ENCODE peak calls at places on chromosomes 11 and 22, in five cellular contexts. P is OCI-LY7; N is colonic mucosa; D is HCT116; E is CD8-positive, alpha-beta memory T cell. I is an unnamed sample. For H3K4me1, the result is how much of the 10 kb centered on the place peaks cover.

GRCh38 chr11:125171974-125172373 is 7.4 kb downstream of the PKNOX2 start:
- DNase-seq in P (no peak), N (no peak), D (no peak), E (no peak), I (no peak)

GRCh38 chr11:112401036-112401769 is 140.5 kb upstream of the PLET1 start:
- DNase-seq in P (no peak), N (no peak), D (no peak), E (no peak), I (no peak)

GRCh38 chr11:57568330-57568766 is 876 bp upstream of the UBE2L6 start:
- DNase-seq in P (no peak), N (peak), D (peak), E (no peak), I (peak)

GRCh38 chr11:7597620-7598019 is 75.7 kb downstream of the CYB5R2 start:
- DNase-seq in P (no peak), N (peak), D (no peak), E (no peak), I (no peak)

GRCh38 chr22:44347549-44347948 is 34.8 kb upstream of the SHISAL1 start:
- DNase-seq in P (no peak), N (no peak), D (no peak), E (no peak), I (no peak)

GRCh38 chr11:4181780-4182721 is 87.5 kb downstream of the RRM1 start:
- DNase-seq in P (peak), N (peak), D (peak), E (no peak), I (peak)

GRCh38 chr11:40405614-40406013 is 1053.8 kb downstream of the LRRC4C start:
- DNase-seq in P (no peak), N (no peak), D (no peak), E (no peak), I (no peak)

GRCh38 chr11:1082728-1083620 is 8.3 kb downstream of the MUC2 start:
- DNase-seq in P (no peak), N (no peak), D (no peak), E (peak), I (peak)

GRCh38 chr11:76744186-76745058 is 38.7 kb upstream of the TSKU start:
- DNase-seq in P (no peak), N (peak), D (no peak), E (no peak), I (no peak)

GRCh38 chr11:20154381-20154780 is 5.9 kb downstream of the DBX1 start:
- DNase-seq in P (no peak), N (no peak), D (no peak), E (no peak), I (peak)

GRCh38 chr11:26985941-26986340 is 8.0 kb upstream of the FIBIN start:
- DNase-seq in P (no peak), N (no peak), D (no peak), E (no peak), I (no peak)

DNA sequence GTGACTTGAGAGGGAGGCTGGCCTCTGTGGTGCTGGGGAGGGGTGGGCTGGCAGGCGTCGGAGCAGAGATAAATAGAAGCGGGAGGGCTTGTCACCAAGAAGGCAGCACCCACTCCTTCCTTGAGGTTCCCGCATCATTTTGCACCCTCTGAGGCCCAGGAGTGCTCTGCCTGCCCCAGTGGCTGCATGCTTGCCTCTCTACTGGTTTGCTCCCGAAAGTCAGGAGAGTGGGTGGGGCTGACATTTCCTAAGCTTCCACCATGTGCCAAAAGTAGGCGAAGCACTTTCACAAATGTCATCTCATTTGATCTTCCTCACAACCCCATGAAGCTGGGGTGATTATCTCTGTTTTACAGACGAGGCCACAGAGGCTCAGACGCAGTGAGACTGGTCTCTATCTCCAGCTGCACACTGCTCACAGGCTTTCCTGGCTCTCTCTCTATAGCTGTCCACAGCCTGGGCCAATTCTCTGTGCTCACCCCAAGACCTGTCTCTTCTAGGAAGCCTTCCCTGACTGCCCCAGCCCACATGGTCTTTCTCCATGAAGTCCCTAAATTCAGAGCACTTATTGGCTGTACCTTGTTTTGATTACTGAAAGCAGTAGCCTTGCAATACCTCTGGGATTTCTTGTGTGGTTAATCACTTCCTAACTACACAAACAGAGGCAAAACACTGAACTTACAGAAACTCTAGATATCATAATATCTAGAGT is 2.6 kb upstream of the UCP3 start:
- DNase-seq in P (no peak), N (no peak), D (no peak), E (no peak), I (no peak)
- H3K4me1 ChIP-seq in P (under half), N (under half), D (under half), E (half or more), I (under half)

DNA sequence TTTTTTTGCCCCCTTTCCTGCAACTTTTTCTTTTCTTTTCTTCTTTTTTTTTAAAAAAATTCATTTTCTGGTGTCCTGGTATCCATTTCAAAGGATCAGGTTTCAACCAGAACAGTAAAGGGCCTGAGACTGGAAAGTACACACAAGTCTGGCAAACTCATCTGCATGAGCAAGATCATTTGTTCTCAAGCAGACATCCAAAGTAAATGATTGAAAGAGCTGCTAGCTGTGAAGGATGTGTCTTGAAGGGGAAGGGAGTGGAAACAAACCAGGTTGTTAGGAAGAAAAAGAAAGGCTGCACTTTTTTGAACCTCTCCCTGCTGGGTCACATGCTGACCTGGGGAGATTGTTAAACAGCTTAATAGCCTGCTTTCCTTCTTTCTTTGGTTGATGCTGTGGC is 5.3 kb downstream of the YAP1 start:
- DNase-seq in P (no peak), N (peak), D (no peak), E (no peak), I (peak)
- H3K4me1 ChIP-seq in P (under half), N (under half), D (half or more), E (under half), I (under half)

GRCh38 chr22:49503321-49503720 is 324.4 kb downstream of the BRD1 start:
- DNase-seq in P (no peak), N (no peak), D (no peak), E (no peak), I (no peak)

GRCh38 chr22:49505337-49506009 is 322.2 kb downstream of the BRD1 start:
- DNase-seq in P (no peak), N (no peak), D (no peak), E (no peak), I (no peak)

GRCh38 chr22:49506010-49506400 is 321.7 kb downstream of the BRD1 start:
- DNase-seq in P (no peak), N (no peak), D (no peak), E (no peak), I (peak)

GRCh38 chr22:49502126-49502826 is 325.4 kb downstream of the BRD1 start:
- DNase-seq in P (no peak), N (no peak), D (peak), E (no peak), I (peak)

GRCh38 chr22:49503896-49504521 is 323.7 kb downstream of the BRD1 start:
- DNase-seq in P (no peak), N (no peak), D (no peak), E (no peak), I (peak)
- H3K4me1 ChIP-seq in P (under half), N (under half), D (under half), E (under half), I (under half)

DNA sequence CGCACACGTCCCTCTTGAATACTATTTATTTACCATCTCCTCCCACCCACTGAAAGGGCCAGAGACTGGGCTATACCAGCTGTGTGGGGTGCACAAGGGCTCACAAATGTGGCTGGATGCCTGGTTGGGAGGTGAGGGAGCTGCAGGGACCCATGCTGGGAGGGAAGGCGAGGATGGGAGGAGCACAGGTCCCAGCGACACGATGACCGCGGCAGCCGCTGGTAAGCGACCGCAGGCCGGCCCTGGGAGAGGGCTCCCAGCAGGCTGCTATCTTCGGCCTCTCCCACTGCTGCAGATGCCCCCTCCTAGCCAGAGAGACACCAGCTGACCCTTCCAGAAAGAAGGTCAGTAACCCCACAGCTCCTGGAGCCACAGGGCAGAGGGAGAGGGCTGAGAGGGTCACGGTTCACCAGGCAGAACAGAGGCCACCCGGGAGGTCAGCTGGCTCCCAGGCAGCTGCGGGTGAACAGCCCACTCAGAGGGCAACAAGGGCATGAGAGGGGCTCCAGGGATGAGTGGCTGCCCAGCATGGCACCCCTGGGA is 163.9 kb downstream of the CRYBB2 start:
- DNase-seq in P (no peak), N (no peak), D (no peak), E (no peak), I (no peak)
- H3K4me1 ChIP-seq in P (under half), N (under half), D (under half), E (under half), I (under half)

DNA sequence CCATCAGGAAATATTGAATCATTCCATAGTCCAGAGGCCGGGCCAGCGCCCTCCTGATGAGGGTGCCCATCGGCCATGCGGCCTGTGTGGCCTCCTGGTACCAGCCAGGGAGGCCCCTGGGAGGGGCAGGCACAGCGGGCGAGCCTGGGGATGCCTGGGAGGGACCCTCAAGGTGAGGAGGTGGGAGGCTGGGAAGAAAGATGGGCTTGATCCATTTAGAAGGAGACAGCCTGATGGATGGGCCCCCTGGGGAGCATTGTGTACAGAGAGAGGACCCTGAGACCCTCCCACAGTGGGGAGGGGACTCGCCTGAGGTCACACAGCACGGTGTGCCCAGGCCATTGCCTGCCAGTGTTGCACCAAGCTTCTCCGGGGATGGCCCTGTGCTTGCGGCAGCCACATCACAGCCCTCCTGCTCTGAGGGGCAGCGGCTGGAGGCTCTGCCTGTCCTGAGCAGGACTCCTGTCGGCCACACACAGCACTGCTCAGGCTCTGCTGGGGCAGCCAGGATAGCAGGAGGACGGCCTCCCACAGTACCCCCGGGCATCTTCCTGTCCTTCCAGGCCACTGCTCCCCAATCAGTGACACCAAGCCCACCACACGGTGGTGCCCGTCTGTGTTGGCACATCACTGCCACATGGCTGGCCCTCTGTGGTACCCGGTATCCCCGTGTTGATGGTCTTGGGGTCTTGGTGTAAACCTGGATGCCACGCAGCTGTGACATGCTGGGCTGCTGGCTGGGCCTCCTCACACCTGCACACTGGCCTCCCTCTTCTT is 290.0 kb downstream of the TBC1D22A start:
- DNase-seq in P (no peak), N (no peak), D (no peak), E (no peak), I (no peak)
- H3K4me1 ChIP-seq in P (under half), N (under half), D (under half), E (under half), I (under half)

DNA sequence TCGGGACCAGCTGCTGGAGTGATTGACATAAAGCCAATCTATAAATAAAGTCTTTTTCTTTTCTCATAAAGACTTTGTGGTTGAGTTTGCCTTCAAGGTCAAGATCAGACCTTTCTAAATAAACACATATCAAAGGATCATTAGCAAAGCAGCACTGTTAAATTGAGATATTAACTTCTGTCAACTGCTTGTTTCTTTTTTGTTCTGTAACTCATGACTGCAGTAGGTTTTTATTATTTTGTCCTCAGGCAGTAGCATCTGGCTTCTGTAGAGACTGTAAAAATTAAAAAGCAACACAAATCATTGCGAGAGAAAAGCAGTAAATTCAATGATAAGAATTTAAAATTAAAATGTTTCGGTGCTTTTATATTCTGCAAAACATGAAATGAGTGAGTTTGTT is 77.7 kb upstream of the NNMT start:
- DNase-seq in P (no peak), N (no peak), D (no peak), E (no peak), I (no peak)
- H3K4me1 ChIP-seq in P (under half), N (under half), D (under half), E (under half), I (under half)